ENCODE peak calls at places on chromosome 16, in seven cellular contexts. One of them, this sample, is unnamed.
A peak's percentile ranks its signal among the peaks of the same experiment; 100 is the strongest.

GRCh38 chr16:3982216-3982615 is 101.7 kb upstream of the CREBBP start:
- DNase-seq in natural killer cell: no peak
- DNase-seq in testis: peak; percentile 56
- DNase-seq in central memory CD8-positive, alpha-beta T cell: no peak
- DNase-seq in psoas muscle: no peak
- DNase-seq in RPMI7951: no peak
- DNase-seq in posterior vena cava: no peak
- DNase-seq in this sample: no peak

GRCh38 chr16:84753412-84754325 is 53.9 kb downstream of the USP10 start:
- DNase-seq in psoas muscle: no peak
- DNase-seq in posterior vena cava: no peak
- DNase-seq in RPMI7951: no peak
- DNase-seq in central memory CD8-positive, alpha-beta T cell: no peak
- DNase-seq in testis: no peak
- DNase-seq in natural killer cell: no peak
- DNase-seq in this sample: no peak

GRCh38 chr16:66278604-66279262 is 87.8 kb upstream of the CDH5 start:
- DNase-seq in testis: no peak
- DNase-seq in psoas muscle: no peak
- DNase-seq in posterior vena cava: peak; percentile 18
- DNase-seq in natural killer cell: no peak
- DNase-seq in RPMI7951: no peak
- DNase-seq in central memory CD8-positive, alpha-beta T cell: no peak
- DNase-seq in this sample: no peak

GRCh38 chr16:4828567-4829320 is 18.3 kb downstream of the GLYR1 start:
- DNase-seq in central memory CD8-positive, alpha-beta T cell: no peak
- DNase-seq in testis: no peak
- DNase-seq in natural killer cell: no peak
- DNase-seq in posterior vena cava: peak; percentile 20
- DNase-seq in RPMI7951: no peak
- DNase-seq in psoas muscle: no peak
- DNase-seq in this sample: no peak

GRCh38 chr16:56792960-56793359 is 63.0 kb downstream of the NUP93 start:
- DNase-seq in testis: no peak
- DNase-seq in RPMI7951: no peak
- DNase-seq in natural killer cell: no peak
- DNase-seq in central memory CD8-positive, alpha-beta T cell: no peak
- DNase-seq in posterior vena cava: no peak
- DNase-seq in psoas muscle: no peak
- DNase-seq in this sample: no peak

GRCh38 chr16:87380875-87381274 is 2.7 kb downstream of the FBXO31 start:
- DNase-seq in RPMI7951: peak; percentile 42
- DNase-seq in posterior vena cava: no peak
- DNase-seq in testis: no peak
- DNase-seq in psoas muscle: no peak
- DNase-seq in central memory CD8-positive, alpha-beta T cell: no peak
- DNase-seq in natural killer cell: no peak
- DNase-seq in this sample: peak; percentile 45

GRCh38 chr16:84654998-84655397 is 6.7 kb downstream of the KLHL36 start:
- DNase-seq in posterior vena cava: no peak
- DNase-seq in natural killer cell: no peak
- DNase-seq in psoas muscle: no peak
- DNase-seq in RPMI7951: no peak
- DNase-seq in central memory CD8-positive, alpha-beta T cell: no peak
- DNase-seq in testis: no peak
- DNase-seq in this sample: no peak

GRCh38 chr16:27925612-27926011 is 137.9 kb downstream of the GSG1L start:
- DNase-seq in natural killer cell: no peak
- DNase-seq in psoas muscle: no peak
- DNase-seq in central memory CD8-positive, alpha-beta T cell: no peak
- DNase-seq in posterior vena cava: peak; percentile 65
- DNase-seq in RPMI7951: no peak
- DNase-seq in testis: no peak
- DNase-seq in this sample: no peak

GRCh38 chr16:65737831-65738230 is 616.0 kb upstream of the CDH11 start:
- DNase-seq in psoas muscle: no peak
- DNase-seq in RPMI7951: no peak
- DNase-seq in central memory CD8-positive, alpha-beta T cell: no peak
- DNase-seq in posterior vena cava: no peak
- DNase-seq in testis: peak; percentile 20
- DNase-seq in natural killer cell: no peak
- DNase-seq in this sample: no peak

GRCh38 chr16:47470810-47471209 is 9.7 kb downstream of the PHKB start:
- DNase-seq in natural killer cell: no peak
- DNase-seq in central memory CD8-positive, alpha-beta T cell: no peak
- DNase-seq in psoas muscle: no peak
- DNase-seq in posterior vena cava: no peak
- DNase-seq in testis: no peak
- DNase-seq in RPMI7951: no peak
- DNase-seq in this sample: no peak

GRCh38 chr16:3825103-3825502 is 55.4 kb downstream of the CREBBP start:
- DNase-seq in natural killer cell: no peak
- DNase-seq in psoas muscle: no peak
- DNase-seq in posterior vena cava: no peak
- DNase-seq in testis: no peak
- DNase-seq in RPMI7951: peak; percentile 17
- DNase-seq in central memory CD8-positive, alpha-beta T cell: no peak
- DNase-seq in this sample: peak; percentile 56

GRCh38 chr16:12470311-12471229 is 333.1 kb downstream of the CPPED1 start:
- DNase-seq in psoas muscle: peak; percentile 40
- DNase-seq in central memory CD8-positive, alpha-beta T cell: no peak
- DNase-seq in testis: no peak
- DNase-seq in posterior vena cava: peak; percentile 72
- DNase-seq in RPMI7951: peak; percentile 21
- DNase-seq in natural killer cell: no peak
- DNase-seq in this sample: peak; percentile 67

GRCh38 chr16:10033561-10033960 is 148.7 kb downstream of the GRIN2A start:
- DNase-seq in central memory CD8-positive, alpha-beta T cell: no peak
- DNase-seq in natural killer cell: no peak
- DNase-seq in psoas muscle: no peak
- DNase-seq in posterior vena cava: no peak
- DNase-seq in testis: no peak
- DNase-seq in RPMI7951: no peak
- DNase-seq in this sample: no peak

GRCh38 chr16:69762843-69763556 is 868 bp downstream of the WWP2 start:
- DNase-seq in testis: no peak
- DNase-seq in central memory CD8-positive, alpha-beta T cell: no peak
- DNase-seq in posterior vena cava: no peak
- DNase-seq in psoas muscle: no peak
- DNase-seq in RPMI7951: peak; percentile 18
- DNase-seq in natural killer cell: no peak
- DNase-seq in this sample: peak; percentile 61

GRCh38 chr16:50602531-50603205 is 54.5 kb downstream of the NKD1 start:
- DNase-seq in psoas muscle: no peak
- DNase-seq in posterior vena cava: no peak
- DNase-seq in natural killer cell: no peak
- DNase-seq in testis: no peak
- DNase-seq in central memory CD8-positive, alpha-beta T cell: peak; percentile 31
- DNase-seq in RPMI7951: peak; percentile 75
- DNase-seq in this sample: peak; percentile 83

GRCh38 chr16:6804461-6804860 is 528.2 kb upstream of the RBFOX1 start:
- DNase-seq in testis: no peak
- DNase-seq in RPMI7951: no peak
- DNase-seq in natural killer cell: no peak
- DNase-seq in psoas muscle: no peak
- DNase-seq in central memory CD8-positive, alpha-beta T cell: no peak
- DNase-seq in posterior vena cava: no peak
- DNase-seq in this sample: no peak

GRCh38 chr16:2515180-2515803 is 1.5 kb downstream of the ATP6V0C start:
- DNase-seq in testis: no peak
- DNase-seq in psoas muscle: peak; percentile 32
- DNase-seq in central memory CD8-positive, alpha-beta T cell: no peak
- DNase-seq in RPMI7951: no peak
- DNase-seq in natural killer cell: no peak
- DNase-seq in posterior vena cava: no peak
- DNase-seq in this sample: no peak

GRCh38 chr16:1305823-1306222 is 3.6 kb upstream of the UBE2I start:
- DNase-seq in central memory CD8-positive, alpha-beta T cell: no peak
- DNase-seq in psoas muscle: no peak
- DNase-seq in natural killer cell: no peak
- DNase-seq in testis: no peak
- DNase-seq in posterior vena cava: no peak
- DNase-seq in RPMI7951: no peak
- DNase-seq in this sample: no peak

GRCh38 chr16:30711712-30712111 is 12.7 kb downstream of the SRCAP start:
- DNase-seq in natural killer cell: no peak
- DNase-seq in testis: no peak
- DNase-seq in central memory CD8-positive, alpha-beta T cell: no peak
- DNase-seq in posterior vena cava: peak; percentile 18
- DNase-seq in psoas muscle: no peak
- DNase-seq in RPMI7951: no peak
- DNase-seq in this sample: no peak

GRCh38 chr16:11326084-11326736 is 19.0 kb upstream of the RMI2 start:
- DNase-seq in testis: no peak
- DNase-seq in psoas muscle: no peak
- DNase-seq in central memory CD8-positive, alpha-beta T cell: no peak
- DNase-seq in posterior vena cava: no peak
- DNase-seq in RPMI7951: no peak
- DNase-seq in natural killer cell: no peak
- DNase-seq in this sample: no peak

GRCh38 chr16:1884155-1884760 is 12.3 kb upstream of the MEIOB start:
- DNase-seq in posterior vena cava: no peak
- DNase-seq in RPMI7951: peak; percentile 36
- DNase-seq in natural killer cell: no peak
- DNase-seq in psoas muscle: no peak
- DNase-seq in testis: no peak
- DNase-seq in central memory CD8-positive, alpha-beta T cell: no peak
- DNase-seq in this sample: peak; percentile 30

GRCh38 chr16:11099672-11100195 is 155.4 kb downstream of the CLEC16A start:
- DNase-seq in natural killer cell: no peak
- DNase-seq in psoas muscle: no peak
- DNase-seq in RPMI7951: no peak
- DNase-seq in testis: no peak
- DNase-seq in posterior vena cava: no peak
- DNase-seq in central memory CD8-positive, alpha-beta T cell: no peak
- DNase-seq in this sample: no peak

GRCh38 chr16:66035096-66035495 is 331.4 kb upstream of the CDH5 start:
- DNase-seq in testis: no peak
- DNase-seq in posterior vena cava: no peak
- DNase-seq in central memory CD8-positive, alpha-beta T cell: no peak
- DNase-seq in RPMI7951: no peak
- DNase-seq in psoas muscle: no peak
- DNase-seq in natural killer cell: no peak
- DNase-seq in this sample: peak; percentile 31

GRCh38 chr16:88760424-88761142 is 24.4 kb downstream of the PIEZO1 start:
- DNase-seq in natural killer cell: no peak
- DNase-seq in RPMI7951: no peak
- DNase-seq in testis: no peak
- DNase-seq in central memory CD8-positive, alpha-beta T cell: no peak
- DNase-seq in psoas muscle: no peak
- DNase-seq in posterior vena cava: no peak
- DNase-seq in this sample: no peak

GRCh38 chr16:1494129-1494640 is 1.0 kb downstream of the TELO2 start:
- DNase-seq in psoas muscle: peak; percentile 75
- DNase-seq in central memory CD8-positive, alpha-beta T cell: no peak
- DNase-seq in posterior vena cava: no peak
- DNase-seq in natural killer cell: no peak
- DNase-seq in RPMI7951: peak; percentile 71
- DNase-seq in testis: peak; percentile 79
- DNase-seq in this sample: peak; percentile 17

GRCh38 chr16:67786491-67786890 is 19.9 kb downstream of the RANBP10 start:
- DNase-seq in psoas muscle: no peak
- DNase-seq in testis: no peak
- DNase-seq in natural killer cell: no peak
- DNase-seq in central memory CD8-positive, alpha-beta T cell: no peak
- DNase-seq in RPMI7951: no peak
- DNase-seq in posterior vena cava: no peak
- DNase-seq in this sample: no peak

GRCh38 chr16:48153689-48154265 is 2.0 kb downstream of the ABCC12 start:
- DNase-seq in natural killer cell: no peak
- DNase-seq in testis: no peak
- DNase-seq in central memory CD8-positive, alpha-beta T cell: no peak
- DNase-seq in posterior vena cava: peak; percentile 37
- DNase-seq in psoas muscle: no peak
- DNase-seq in RPMI7951: peak; percentile 92
- DNase-seq in this sample: peak; percentile 45

GRCh38 chr16:200388-200787 is 20.1 kb downstream of the HBQ1 start:
- DNase-seq in testis: no peak
- DNase-seq in natural killer cell: no peak
- DNase-seq in central memory CD8-positive, alpha-beta T cell: no peak
- DNase-seq in posterior vena cava: no peak
- DNase-seq in RPMI7951: peak; percentile 27
- DNase-seq in psoas muscle: no peak
- DNase-seq in this sample: peak; percentile 82

GRCh38 chr16:56294014-56294413 is 102.7 kb downstream of the GNAO1 start:
- DNase-seq in testis: no peak
- DNase-seq in posterior vena cava: peak; percentile 55
- DNase-seq in psoas muscle: no peak
- DNase-seq in RPMI7951: no peak
- DNase-seq in central memory CD8-positive, alpha-beta T cell: no peak
- DNase-seq in natural killer cell: no peak
- DNase-seq in this sample: no peak

GRCh38 chr16:75026892-75027391 is 28.1 kb downstream of the ZNRF1 start:
- DNase-seq in posterior vena cava: no peak
- DNase-seq in psoas muscle: no peak
- DNase-seq in central memory CD8-positive, alpha-beta T cell: no peak
- DNase-seq in testis: no peak
- DNase-seq in natural killer cell: no peak
- DNase-seq in RPMI7951: no peak
- DNase-seq in this sample: no peak

GRCh38 chr16:31200821-31201510 is 1.6 kb downstream of the PYCARD start:
- DNase-seq in psoas muscle: no peak
- DNase-seq in natural killer cell: no peak
- DNase-seq in posterior vena cava: peak; percentile 58
- DNase-seq in central memory CD8-positive, alpha-beta T cell: no peak
- DNase-seq in testis: no peak
- DNase-seq in RPMI7951: peak; percentile 53
- DNase-seq in this sample: peak; percentile 72

GRCh38 chr16:10501016-10501607 is 79.3 kb downstream of the EMP2 start:
- DNase-seq in central memory CD8-positive, alpha-beta T cell: no peak
- DNase-seq in RPMI7951: no peak
- DNase-seq in testis: peak; percentile 0
- DNase-seq in posterior vena cava: no peak
- DNase-seq in natural killer cell: no peak
- DNase-seq in psoas muscle: no peak
- DNase-seq in this sample: no peak

GRCh38 chr16:48188449-48189102 is 32.8 kb upstream of the ABCC12 start:
- DNase-seq in psoas muscle: no peak
- DNase-seq in posterior vena cava: no peak
- DNase-seq in RPMI7951: no peak
- DNase-seq in natural killer cell: no peak
- DNase-seq in central memory CD8-positive, alpha-beta T cell: no peak
- DNase-seq in testis: no peak
- DNase-seq in this sample: no peak

GRCh38 chr16:77991701-77992100 is 30.6 kb upstream of the CLEC3A start:
- DNase-seq in psoas muscle: no peak
- DNase-seq in natural killer cell: no peak
- DNase-seq in RPMI7951: no peak
- DNase-seq in testis: no peak
- DNase-seq in posterior vena cava: no peak
- DNase-seq in central memory CD8-positive, alpha-beta T cell: no peak
- DNase-seq in this sample: no peak

GRCh38 chr16:66150691-66151090 is 215.8 kb upstream of the CDH5 start:
- DNase-seq in posterior vena cava: no peak
- DNase-seq in testis: no peak
- DNase-seq in central memory CD8-positive, alpha-beta T cell: no peak
- DNase-seq in natural killer cell: no peak
- DNase-seq in psoas muscle: no peak
- DNase-seq in RPMI7951: peak; percentile 39
- DNase-seq in this sample: no peak

GRCh38 chr16:57196276-57196675 is 10.1 kb downstream of the RSPRY1 start:
- DNase-seq in central memory CD8-positive, alpha-beta T cell: no peak
- DNase-seq in RPMI7951: no peak
- DNase-seq in posterior vena cava: no peak
- DNase-seq in psoas muscle: no peak
- DNase-seq in testis: no peak
- DNase-seq in natural killer cell: no peak
- DNase-seq in this sample: no peak

GRCh38 chr16:30637952-30638351 is 12.8 kb upstream of the PRR14 start:
- DNase-seq in psoas muscle: no peak
- DNase-seq in central memory CD8-positive, alpha-beta T cell: no peak
- DNase-seq in natural killer cell: no peak
- DNase-seq in testis: no peak
- DNase-seq in posterior vena cava: no peak
- DNase-seq in RPMI7951: peak; percentile 74
- DNase-seq in this sample: peak; percentile 72

GRCh38 chr16:80350066-80350465 is 190.7 kb upstream of the DYNLRB2 start:
- DNase-seq in natural killer cell: no peak
- DNase-seq in testis: no peak
- DNase-seq in RPMI7951: no peak
- DNase-seq in central memory CD8-positive, alpha-beta T cell: no peak
- DNase-seq in psoas muscle: no peak
- DNase-seq in posterior vena cava: no peak
- DNase-seq in this sample: no peak